ENCODE peak calls at places on chromosomes 6 and 20, in seven cellular contexts. One of them, this sample, is unnamed.

GRCh38 chr6:14175031-14175430 is 57.5 kb downstream of the CD83 start:
- DNase-seq in AG08395: no peak
- DNase-seq in fibroblast of lung: no peak
- DNase-seq in GM04504: no peak
- DNase-seq in A549: no peak
- DNase-seq in activated naive CD8-positive, alpha-beta T cell treated with anti-CD3 and anti-CD28 coated beads for 36 hours: no peak
- DNase-seq in NCI-H1105: no peak
- DNase-seq in this sample: no peak

GRCh38 chr20:8018928-8019177 is 708 bp downstream of the TMX4 start:
- DNase-seq in NCI-H1105: peak; percentile 56
- DNase-seq in AG08395: no peak
- DNase-seq in A549: peak; percentile 85
- DNase-seq in fibroblast of lung: no peak
- DNase-seq in activated naive CD8-positive, alpha-beta T cell treated with anti-CD3 and anti-CD28 coated beads for 36 hours: no peak
- DNase-seq in GM04504: no peak
- DNase-seq in this sample: no peak

GRCh38 chr6:68559052-68559451 is 76.0 kb upstream of the ADGRB3 start:
- DNase-seq in GM04504: no peak
- DNase-seq in NCI-H1105: peak; percentile 68
- DNase-seq in activated naive CD8-positive, alpha-beta T cell treated with anti-CD3 and anti-CD28 coated beads for 36 hours: no peak
- DNase-seq in A549: no peak
- DNase-seq in AG08395: no peak
- DNase-seq in fibroblast of lung: no peak
- DNase-seq in this sample: no peak

GRCh38 chr20:58058421-58059140 is 169.9 kb downstream of the ANKRD60 start:
- DNase-seq in NCI-H1105: no peak
- DNase-seq in activated naive CD8-positive, alpha-beta T cell treated with anti-CD3 and anti-CD28 coated beads for 36 hours: no peak
- DNase-seq in AG08395: no peak
- DNase-seq in A549: no peak
- DNase-seq in GM04504: no peak
- DNase-seq in fibroblast of lung: no peak
- DNase-seq in this sample: no peak

GRCh38 chr20:16806061-16806460 is 57.9 kb downstream of the OTOR start:
- DNase-seq in AG08395: no peak
- DNase-seq in NCI-H1105: no peak
- DNase-seq in activated naive CD8-positive, alpha-beta T cell treated with anti-CD3 and anti-CD28 coated beads for 36 hours: no peak
- DNase-seq in A549: no peak
- DNase-seq in fibroblast of lung: no peak
- DNase-seq in GM04504: no peak
- DNase-seq in this sample: no peak

GRCh38 chr6:87241304-87241703 is 81.1 kb upstream of the SMIM8 start:
- DNase-seq in NCI-H1105: no peak
- DNase-seq in AG08395: no peak
- DNase-seq in GM04504: no peak
- DNase-seq in A549: no peak
- DNase-seq in activated naive CD8-positive, alpha-beta T cell treated with anti-CD3 and anti-CD28 coated beads for 36 hours: no peak
- DNase-seq in fibroblast of lung: no peak
- DNase-seq in this sample: no peak

GRCh38 chr6:139588076-139588639 is 213.7 kb upstream of the CITED2 start:
- DNase-seq in activated naive CD8-positive, alpha-beta T cell treated with anti-CD3 and anti-CD28 coated beads for 36 hours: no peak
- DNase-seq in AG08395: no peak
- DNase-seq in GM04504: no peak
- DNase-seq in fibroblast of lung: peak; percentile 85
- DNase-seq in NCI-H1105: peak; percentile 92
- DNase-seq in A549: no peak
- DNase-seq in this sample: peak; percentile 84

GRCh38 chr6:38696345-38696744 is 6.6 kb downstream of the GLO1 start:
- DNase-seq in fibroblast of lung: no peak
- DNase-seq in A549: no peak
- DNase-seq in AG08395: no peak
- DNase-seq in activated naive CD8-positive, alpha-beta T cell treated with anti-CD3 and anti-CD28 coated beads for 36 hours: no peak
- DNase-seq in NCI-H1105: no peak
- DNase-seq in GM04504: no peak
- DNase-seq in this sample: no peak

GRCh38 chr6:125340175-125340835 is 38.5 kb upstream of the HDDC2 start:
- DNase-seq in fibroblast of lung: no peak
- DNase-seq in A549: no peak
- DNase-seq in activated naive CD8-positive, alpha-beta T cell treated with anti-CD3 and anti-CD28 coated beads for 36 hours: no peak
- DNase-seq in GM04504: no peak
- DNase-seq in AG08395: no peak
- DNase-seq in NCI-H1105: no peak
- DNase-seq in this sample: no peak

GRCh38 chr6:31814677-31815024 is 432 bp downstream of the HSPA1L start:
- DNase-seq in fibroblast of lung: peak; percentile 99
- DNase-seq in GM04504: peak; percentile 97
- DNase-seq in A549: peak; percentile 91
- DNase-seq in AG08395: peak; percentile 95
- DNase-seq in activated naive CD8-positive, alpha-beta T cell treated with anti-CD3 and anti-CD28 coated beads for 36 hours: peak; percentile 67
- DNase-seq in NCI-H1105: peak; percentile 95
- DNase-seq in this sample: peak; percentile 94

GRCh38 chr6:24933868-24934401 is 1.8 kb downstream of the RIPOR2 start:
- DNase-seq in AG08395: no peak
- DNase-seq in NCI-H1105: no peak
- DNase-seq in activated naive CD8-positive, alpha-beta T cell treated with anti-CD3 and anti-CD28 coated beads for 36 hours: no peak
- DNase-seq in fibroblast of lung: no peak
- DNase-seq in GM04504: no peak
- DNase-seq in A549: peak; percentile 12
- DNase-seq in this sample: no peak

GRCh38 chr20:1381753-1382591 is 10.9 kb downstream of the FKBP1A start:
- DNase-seq in NCI-H1105: peak; percentile 20
- DNase-seq in GM04504: no peak
- DNase-seq in fibroblast of lung: peak; percentile 39
- DNase-seq in A549: no peak
- DNase-seq in AG08395: no peak
- DNase-seq in activated naive CD8-positive, alpha-beta T cell treated with anti-CD3 and anti-CD28 coated beads for 36 hours: no peak
- DNase-seq in this sample: no peak

GRCh38 chr20:58127731-58128130 is 100.7 kb downstream of the ANKRD60 start:
- DNase-seq in NCI-H1105: no peak
- DNase-seq in GM04504: peak; percentile 66
- DNase-seq in A549: no peak
- DNase-seq in activated naive CD8-positive, alpha-beta T cell treated with anti-CD3 and anti-CD28 coated beads for 36 hours: no peak
- DNase-seq in AG08395: peak; percentile 77
- DNase-seq in fibroblast of lung: peak; percentile 99
- DNase-seq in this sample: no peak

GRCh38 chr20:22723659-22724058 is 139.3 kb upstream of the FOXA2 start:
- DNase-seq in NCI-H1105: no peak
- DNase-seq in fibroblast of lung: no peak
- DNase-seq in GM04504: no peak
- DNase-seq in AG08395: no peak
- DNase-seq in activated naive CD8-positive, alpha-beta T cell treated with anti-CD3 and anti-CD28 coated beads for 36 hours: no peak
- DNase-seq in A549: no peak
- DNase-seq in this sample: no peak